ENCODE peak calls at places on chromosomes 5 and 9, in four cellular contexts. Y, J, L and U are unnamed samples.

GRCh38 chr9:136535070-136535469 is 10.8 kb downstream of the NOTCH1 start:
- DNase-seq in J (no peak), L (no peak), Y (no peak), U (no peak)

GRCh38 chr5:170551076-170551475 is 47.3 kb downstream of the KCNIP1 start:
- DNase-seq in L (no peak), J (no peak), Y (no peak), U (no peak)

GRCh38 chr5:138274189-138274853 is at the start of gene GFRA3:
- DNase-seq in Y (no peak), L (peak), J (no peak), U (no peak)

GRCh38 chr5:59422026-59422941 is 471.2 kb downstream of the PDE4D start:
- DNase-seq in J (no peak), L (no peak), Y (no peak), U (no peak)

GRCh38 chr9:125931211-125931610 is 184.0 kb downstream of the PBX3 start:
- DNase-seq in J (no peak), L (no peak), Y (no peak), U (no peak)

GRCh38 chr5:51829226-51829625 is 446.0 kb downstream of the ISL1 start:
- DNase-seq in L (no peak), J (no peak), Y (no peak), U (no peak)

GRCh38 chr5:138793481-138794010 is 40.3 kb downstream of the CTNNA1 start:
- DNase-seq in Y (no peak), J (no peak), L (no peak), U (no peak)

GRCh38 chr5:148653271-148653839 is 972 bp downstream of the HTR4 start:
- DNase-seq in J (no peak), L (no peak), Y (no peak), U (no peak)

GRCh38 chr5:107088907-107089306 is 581.8 kb downstream of the EFNA5 start:
- DNase-seq in L (no peak), Y (no peak), J (no peak), U (no peak)
- TF ChIP-seq FOXM1 in L (no peak), Y (no peak), J (no peak), U (no peak)

DNA sequence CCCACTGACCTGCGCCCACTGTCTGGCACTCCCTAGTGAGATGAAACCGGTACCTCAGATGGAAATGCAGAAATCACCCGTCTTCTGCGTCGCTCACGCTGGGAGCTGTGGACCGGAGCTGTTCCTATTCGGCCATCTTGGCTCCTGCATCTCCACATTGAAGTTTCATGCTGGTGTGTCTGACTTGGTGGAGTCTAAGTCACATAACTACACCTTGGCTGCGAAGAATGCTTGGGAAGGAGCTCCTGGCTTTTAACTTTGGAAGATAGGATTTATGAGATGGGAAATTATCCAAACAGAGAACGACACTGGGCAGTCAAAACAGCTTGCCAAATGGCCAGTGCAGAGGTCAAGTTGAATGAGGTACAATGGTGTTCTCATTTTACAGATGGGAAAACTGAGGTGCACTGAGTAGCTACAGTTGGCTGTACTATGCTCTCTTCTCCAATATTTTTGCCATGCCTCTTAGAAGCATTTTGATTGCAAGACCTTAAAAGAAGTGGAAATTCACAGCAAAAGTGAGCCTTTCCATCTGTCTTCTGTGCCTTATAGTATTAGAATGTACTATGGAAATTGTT is 36.7 kb downstream of the CCDC192 start:
- DNase-seq in L (peak), Y (no peak), J (no peak), U (no peak)
- TF ChIP-seq TARDBP in L (no peak), Y (no peak), J (no peak), U (no peak)

GRCh38 chr5:71481441-71481840 is 26.0 kb downstream of the BDP1 start:
- DNase-seq in J (no peak), L (no peak), Y (no peak), U (no peak)

GRCh38 chr5:71482132-71482531 is 26.7 kb downstream of the BDP1 start:
- DNase-seq in L (no peak), J (no peak), Y (peak), U (no peak)

GRCh38 chr5:71483355-71483754 is 27.9 kb downstream of the BDP1 start:
- DNase-seq in J (no peak), L (no peak), Y (peak), U (no peak)
- TF ChIP-seq SP1 in J (no peak), L (no peak), Y (no peak), U (no peak)

DNA sequence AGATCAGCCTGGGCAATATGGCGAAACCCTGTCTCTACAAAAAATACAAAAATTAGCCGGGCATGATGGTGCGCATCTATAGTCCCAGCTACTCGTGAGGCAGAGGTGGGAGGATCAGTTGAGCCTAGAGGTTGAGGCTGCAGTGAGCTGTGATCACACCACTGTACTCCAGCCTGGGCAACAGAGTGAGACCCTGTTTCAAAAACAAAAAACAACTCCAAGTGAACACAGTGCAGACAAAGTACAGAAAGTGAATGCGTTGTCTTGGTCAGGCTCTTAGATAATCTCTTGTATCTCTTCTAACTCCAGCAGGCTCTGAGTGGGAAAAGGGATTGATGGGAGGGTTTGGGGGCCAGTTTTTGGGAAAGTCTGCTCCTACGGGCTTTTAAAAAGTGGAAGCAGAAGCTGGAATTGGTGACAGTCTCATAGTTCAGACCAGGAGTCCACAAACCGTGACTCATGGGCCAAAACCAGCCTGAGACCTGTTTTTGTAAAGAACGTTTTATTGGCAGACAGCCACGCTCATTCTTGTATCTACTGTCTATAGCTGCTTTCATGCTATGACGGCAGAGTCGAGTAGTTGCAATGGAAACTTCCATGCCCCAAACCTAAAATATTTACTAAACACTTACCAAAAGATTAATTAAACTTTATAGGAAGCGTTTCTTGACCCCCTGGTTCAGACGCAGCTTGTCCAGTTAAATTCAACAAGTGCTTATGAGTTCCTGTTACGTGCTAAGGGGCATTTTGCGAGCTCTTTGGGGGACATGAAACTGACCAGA is 32.9 kb downstream of the NDST1 start:
- DNase-seq in Y (peak), J (no peak), L (no peak), U (no peak)
- TF ChIP-seq FOXM1 in Y (no peak), J (no peak), L (no peak), U (no peak)

GRCh38 chr9:4887556-4887955 is 94.8 kb downstream of the RCL1 start:
- DNase-seq in L (no peak), Y (no peak), J (no peak), U (no peak)
- TF ChIP-seq TARDBP in L (no peak), Y (no peak), J (no peak), U (no peak)

DNA sequence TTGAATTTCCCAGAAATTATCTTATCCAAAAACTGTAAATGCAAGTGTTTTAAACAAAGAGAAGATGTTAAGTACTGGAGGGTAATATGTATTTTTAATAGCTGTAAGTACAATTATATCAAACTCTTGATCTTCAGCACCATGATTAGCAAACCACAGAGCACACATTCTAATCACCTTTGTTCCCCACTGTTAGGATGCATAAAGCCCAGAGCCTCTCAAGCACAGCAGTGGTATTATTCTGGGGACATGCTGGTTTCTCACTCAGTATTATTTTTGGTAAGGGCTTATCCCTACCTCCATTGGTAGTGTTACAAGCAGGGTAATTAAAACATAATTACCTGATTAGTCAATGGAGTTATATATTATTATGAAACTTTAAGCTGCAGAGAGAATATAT is 41.7 kb downstream of the MEGF10 start:
- DNase-seq in J (no peak), L (no peak), Y (no peak), U (no peak)
- TF ChIP-seq SP1 in J (no peak), L (no peak), Y (no peak), U (no peak)

GRCh38 chr5:125199968-125200841 is 453.8 kb upstream of the ZNF608 start:
- DNase-seq in L (no peak), Y (no peak), J (no peak), U (peak)
- TF ChIP-seq FOXM1 in L (no peak), Y (no peak), J (no peak), U (no peak)